ENCODE peak calls at places on chromosomes 3 and 15, in eight cellular contexts. O, G, H, T, Q, U, A and R are unnamed samples. For H3K9me3, the result is how much of the 10 kb centered on the place peaks cover.

GRCh38 chr3:47024932-47025331 is 45.5 kb downstream of the NBEAL2 start:
- DNase-seq in O (no peak), G (no peak), H (no peak), T (no peak), Q (no peak), U (no peak), A (no peak), R (no peak)

GRCh38 chr15:87597346-87598052 is 659.0 kb downstream of the NTRK3 start:
- DNase-seq in O (peak), G (no peak), H (no peak), T (no peak), Q (no peak), U (no peak), A (peak), R (no peak)

GRCh38 chr15:79399591-79399990 is 32.5 kb upstream of the MINAR1 start:
- DNase-seq in O (no peak), G (no peak), H (no peak), T (no peak), Q (no peak), U (no peak), A (no peak), R (no peak)

GRCh38 chr3:66638717-66639116 is 137.9 kb upstream of the LRIG1 start:
- DNase-seq in O (no peak), G (no peak), H (no peak), T (no peak), Q (no peak), U (no peak), A (no peak), R (no peak)

GRCh38 chr3:126699011-126699410 is 5.0 kb upstream of the CHCHD6 start:
- DNase-seq in O (no peak), G (no peak), H (no peak), T (no peak), Q (no peak), U (no peak), A (no peak), R (no peak)

GRCh38 chr3:115885621-115886020 is 262.3 kb downstream of the GAP43 start:
- DNase-seq in O (no peak), G (no peak), H (no peak), T (no peak), Q (no peak), U (no peak), A (peak), R (no peak)

GRCh38 chr3:174132421-174133042 is 726.6 kb upstream of the NAALADL2 start:
- DNase-seq in O (no peak), G (no peak), H (no peak), T (no peak), Q (no peak), U (no peak), A (no peak), R (no peak)

GRCh38 chr3:138949445-138950005 is 2.5 kb downstream of the FOXL2NB start:
- DNase-seq in O (no peak), G (no peak), H (no peak), T (no peak), Q (no peak), U (no peak), A (no peak), R (no peak)

GRCh38 chr3:174439621-174440349 is 419.3 kb upstream of the NAALADL2 start:
- DNase-seq in O (no peak), G (peak), H (peak), T (no peak), Q (peak), U (no peak), A (no peak), R (no peak)

GRCh38 chr3:81472600-81473362 is 288.7 kb downstream of the GBE1 start:
- DNase-seq in O (no peak), G (no peak), H (no peak), T (no peak), Q (no peak), U (no peak), A (no peak), R (no peak)

GRCh38 chr15:41258706-41259471 is 27.8 kb downstream of the CHP1 start:
- DNase-seq in O (no peak), G (no peak), H (no peak), T (no peak), Q (no peak), U (no peak), A (peak), R (peak)

GRCh38 chr3:138848696-138849095 is 14.0 kb upstream of the PIK3CB start:
- DNase-seq in O (no peak), G (no peak), H (no peak), T (no peak), Q (no peak), U (no peak), A (no peak), R (no peak)

GRCh38 chr3:55165278-55165677 is 237.4 kb upstream of the LRTM1 start:
- DNase-seq in O (no peak), G (no peak), H (no peak), T (no peak), Q (no peak), U (no peak), A (no peak), R (no peak)

GRCh38 chr3:13144163-13145023 is 71.2 kb upstream of the IQSEC1 start:
- DNase-seq in O (no peak), G (no peak), H (no peak), T (no peak), Q (peak), U (no peak), A (no peak), R (no peak)

GRCh38 chr3:126621171-126621570 is 33.8 kb downstream of the TXNRD3 start:
- DNase-seq in O (no peak), G (no peak), H (no peak), T (no peak), Q (no peak), U (peak), A (no peak), R (no peak)

GRCh38 chr15:73989001-73989798 is 2.9 kb downstream of the STOML1 start:
- DNase-seq in O (no peak), G (no peak), H (no peak), T (no peak), Q (no peak), U (no peak), A (no peak), R (peak)

GRCh38 chr15:62403164-62403809 is 238.2 kb upstream of the C2CD4B start:
- DNase-seq in O (no peak), G (no peak), H (no peak), T (no peak), Q (no peak), U (no peak), A (no peak), R (no peak)

GRCh38 chr3:125207949-125208568 is 4.5 kb downstream of the SLC12A8 start:
- DNase-seq in O (no peak), G (no peak), H (no peak), T (no peak), Q (no peak), U (no peak), A (no peak), R (no peak)

GRCh38 chr3:164007764-164008163 is 1070.5 kb downstream of the SI start:
- DNase-seq in O (no peak), G (no peak), H (no peak), T (no peak), Q (no peak), U (no peak), A (no peak), R (no peak)

GRCh38 chr15:90482124-90483011 is 47.4 kb upstream of the CRTC3 start:
- DNase-seq in O (no peak), G (peak), H (peak), T (peak), Q (peak), U (no peak), A (peak), R (peak)

GRCh38 chr3:114650808-114651207 is 357.0 kb downstream of the TIGIT start:
- DNase-seq in O (no peak), G (no peak), H (no peak), T (no peak), Q (no peak), U (no peak), A (no peak), R (no peak)

GRCh38 chr3:27228805-27229204 is 140.4 kb downstream of the NEK10 start:
- DNase-seq in O (no peak), G (no peak), H (no peak), T (no peak), Q (no peak), U (no peak), A (no peak), R (no peak)

GRCh38 chr15:67533873-67534272 is 8.6 kb upstream of the MAP2K5 start:
- DNase-seq in O (no peak), G (no peak), H (no peak), T (no peak), Q (no peak), U (no peak), A (no peak), R (no peak)

GRCh38 chr3:126013742-126014141 is 44.8 kb downstream of the ROPN1B start:
- DNase-seq in O (no peak), G (no peak), H (no peak), T (no peak), Q (no peak), U (no peak), A (no peak), R (no peak)

GRCh38 chr3:116007000-116007399 is 383.7 kb downstream of the GAP43 start:
- DNase-seq in O (no peak), G (no peak), H (no peak), T (no peak), Q (no peak), U (no peak), A (no peak), R (no peak)

GRCh38 chr15:64596701-64597468 is 136.5 kb downstream of the ZNF609 start:
- DNase-seq in O (no peak), G (no peak), H (peak), T (peak), Q (no peak), U (no peak), A (peak), R (peak)

GRCh38 chr3:48685603-48686511 is at the start of gene NCKIPSD:
- DNase-seq in O (peak), G (peak), H (peak), T (peak), Q (peak), U (peak), A (peak), R (peak)

GRCh38 chr15:80694624-80695098 is 449 bp upstream of the ABHD17C start:
- DNase-seq in O (peak), G (peak), H (peak), T (peak), Q (no peak), U (peak), A (peak), R (peak)

GRCh38 chr3:179146911-179147570 is 1.1 kb upstream of the PIK3CA start:
- DNase-seq in O (peak), G (peak), H (no peak), T (no peak), Q (no peak), U (no peak), A (peak), R (peak)

GRCh38 chr15:66151809-66152208 is 101.7 kb downstream of the MEGF11 start:
- DNase-seq in O (no peak), G (no peak), H (no peak), T (no peak), Q (no peak), U (peak), A (no peak), R (no peak)

GRCh38 chr15:69885182-69886041 is 212.3 kb downstream of the TLE3 start:
- DNase-seq in O (no peak), G (no peak), H (no peak), T (no peak), Q (no peak), U (no peak), A (no peak), R (no peak)

GRCh38 chr3:161043343-161044035 is 61.7 kb downstream of the B3GALNT1 start:
- DNase-seq in O (no peak), G (no peak), H (no peak), T (no peak), Q (no peak), U (no peak), A (no peak), R (no peak)

GRCh38 chr3:117545484-117545883 is 835.9 kb downstream of the TUSC7 start:
- DNase-seq in O (no peak), G (no peak), H (no peak), T (no peak), Q (no peak), U (no peak), A (no peak), R (no peak)

GRCh38 chr3:151135548-151136337 is 50.3 kb downstream of the MED12L start:
- DNase-seq in O (peak), G (no peak), H (no peak), T (peak), Q (no peak), U (no peak), A (peak), R (peak)

GRCh38 chr15:70480196-70480856 is 283.0 kb downstream of the UACA start:
- DNase-seq in O (peak), G (no peak), H (no peak), T (peak), Q (no peak), U (no peak), A (no peak), R (no peak)

GRCh38 chr15:75170711-75171341 is 30.9 kb upstream of the C15orf39 start:
- DNase-seq in O (no peak), G (no peak), H (no peak), T (no peak), Q (no peak), U (peak), A (no peak), R (no peak)

GRCh38 chr15:20352241-20353200 is 189.1 kb downstream of the GOLGA6L6 start:
- DNase-seq in O (no peak), G (no peak), H (no peak), T (no peak), Q (no peak), U (no peak), A (no peak), R (no peak)
- H3K9me3 ChIP-seq in O (under half), G (under half), H (under half), T (under half), Q (under half), U (under half), A (under half), R (under half)

GRCh38 chr15:77566092-77566491 is 66.6 kb downstream of the LINGO1 start:
- DNase-seq in O (no peak), G (no peak), H (no peak), T (no peak), Q (no peak), U (no peak), A (no peak), R (no peak)

GRCh38 chr15:77569647-77570186 is 63.0 kb downstream of the LINGO1 start:
- DNase-seq in O (no peak), G (no peak), H (peak), T (no peak), Q (no peak), U (no peak), A (peak), R (no peak)

GRCh38 chr15:77567202-77567601 is 65.5 kb downstream of the LINGO1 start:
- DNase-seq in O (no peak), G (no peak), H (no peak), T (no peak), Q (no peak), U (no peak), A (no peak), R (no peak)

GRCh38 chr15:77568960-77569646 is 63.6 kb downstream of the LINGO1 start:
- DNase-seq in O (no peak), G (no peak), H (peak), T (no peak), Q (no peak), U (no peak), A (peak), R (no peak)

GRCh38 chr15:77568014-77568959 is 64.4 kb downstream of the LINGO1 start:
- DNase-seq in O (no peak), G (no peak), H (peak), T (no peak), Q (no peak), U (no peak), A (no peak), R (no peak)
- TF ChIP-seq CTCF in O (no peak), G (no peak), H (no peak), T (no peak), Q (no peak), U (no peak), A (no peak), R (no peak)

DNA sequence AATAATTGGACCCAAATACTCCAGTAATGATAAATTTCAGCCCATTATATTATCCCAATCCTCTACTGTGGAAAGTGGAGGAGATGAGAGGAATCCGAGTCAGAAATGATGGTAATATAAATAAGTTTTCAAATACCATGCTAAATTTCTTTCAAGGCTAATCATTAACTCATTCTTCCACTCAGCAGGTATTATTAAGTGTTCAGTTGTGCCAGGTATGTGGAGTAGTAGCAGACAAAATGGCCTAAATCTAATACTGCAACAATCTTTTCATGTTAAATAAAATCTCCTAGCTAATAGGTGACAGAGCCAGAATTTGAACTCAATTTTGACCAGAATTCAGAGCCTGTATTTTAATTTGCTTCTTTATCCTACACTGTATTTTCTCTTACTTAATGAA is 538.6 kb upstream of the ROBO2 start:
- DNase-seq in O (no peak), G (no peak), H (no peak), T (no peak), Q (no peak), U (no peak), A (no peak), R (no peak)
- H3K9me3 ChIP-seq in O (under half), G (under half), H (under half), T (under half), Q (under half), U (under half), A (under half), R (under half)

GRCh38 chr3:149902498-149903139 is 68.1 kb downstream of the PFN2 start:
- DNase-seq in O (no peak), G (no peak), H (no peak), T (no peak), Q (no peak), U (no peak), A (no peak), R (no peak)
- TF ChIP-seq CTCF in O (no peak), G (peak), H (no peak), T (peak), Q (no peak), U (peak), A (peak), R (no peak)

DNA sequence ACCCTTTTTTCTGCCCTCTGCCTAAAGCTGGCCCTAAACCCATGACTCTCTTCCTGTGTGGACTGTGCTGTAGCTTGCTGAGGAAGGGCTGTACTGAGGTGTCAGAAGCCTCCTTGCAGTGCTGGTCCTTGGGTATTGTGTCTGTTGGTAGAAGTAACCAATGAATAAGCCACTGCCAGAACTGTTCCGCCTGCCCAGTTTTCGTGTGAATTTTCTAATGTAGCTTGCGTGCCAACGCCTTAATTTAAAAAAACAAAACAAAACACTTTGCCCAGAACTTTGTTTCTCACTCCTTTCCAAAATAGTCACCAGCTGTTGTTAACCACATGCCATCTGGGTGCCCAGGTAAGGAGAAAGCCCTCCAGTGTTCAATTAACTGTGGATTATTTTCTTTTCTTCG is 101.9 kb downstream of the KLHL25 start:
- DNase-seq in O (no peak), G (no peak), H (no peak), T (peak), Q (no peak), U (no peak), A (no peak), R (no peak)
- H3K9me3 ChIP-seq in O (under half), G (under half), H (under half), T (under half), Q (under half), U (under half), A (under half), R (under half)

DNA sequence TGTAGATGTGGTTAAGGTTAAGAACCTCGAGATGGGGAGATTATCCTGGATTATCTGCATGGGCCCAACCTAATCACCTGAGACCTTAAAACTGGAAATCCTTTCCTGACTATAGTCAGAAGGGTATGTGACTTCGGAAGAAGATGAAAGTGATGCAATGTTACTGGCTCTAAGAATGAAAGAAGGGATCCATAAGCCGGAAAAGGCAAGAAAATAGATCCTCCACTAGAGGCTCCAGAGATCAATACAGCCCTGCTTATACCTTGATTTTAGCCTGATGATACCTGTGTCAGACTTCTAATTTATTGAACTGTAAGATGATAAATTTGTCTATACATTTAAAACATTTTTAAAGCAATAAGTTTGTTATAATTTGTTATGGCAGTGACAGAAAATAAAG is 21.5 kb upstream of the GASK1A start:
- DNase-seq in O (no peak), G (no peak), H (no peak), T (no peak), Q (no peak), U (no peak), A (no peak), R (no peak)
- TF ChIP-seq CTCF in O (no peak), G (no peak), H (no peak), T (no peak), Q (no peak), U (no peak), A (peak), R (no peak)